ENCODE peak calls at places on chromosomes 7 and 10, in eight cellular contexts. X, C, L, O, F, H, A and N are unnamed samples.

GRCh38 chr7:159027091-159027802 is 117.4 kb downstream of the VIPR2 start:
- DNase-seq in X (no peak), C (no peak), L (no peak), O (no peak), F (no peak), H (no peak), A (no peak), N (no peak)

GRCh38 chr10:74871595-74872382 is 45.4 kb downstream of the KAT6B start:
- DNase-seq in X (no peak), C (peak), L (no peak), O (no peak), F (no peak), H (no peak), A (no peak), N (no peak)

GRCh38 chr10:96295475-96295874 is 8.8 kb upstream of the DNTT start:
- DNase-seq in X (no peak), C (no peak), L (no peak), O (no peak), F (no peak), H (no peak), A (no peak), N (no peak)

GRCh38 chr7:81845628-81846259 is 75.9 kb upstream of the HGF start:
- DNase-seq in X (no peak), C (no peak), L (peak), O (no peak), F (no peak), H (no peak), A (peak), N (no peak)

GRCh38 chr10:104026762-104027161 is 58.9 kb downstream of the COL17A1 start:
- DNase-seq in X (no peak), C (no peak), L (no peak), O (no peak), F (no peak), H (peak), A (no peak), N (no peak)

GRCh38 chr10:110843031-110843430 is 28.7 kb upstream of the PDCD4 start:
- DNase-seq in X (no peak), C (peak), L (no peak), O (no peak), F (no peak), H (no peak), A (peak), N (no peak)

GRCh38 chr7:38198356-38198755 is 20.3 kb downstream of the STARD3NL start:
- DNase-seq in X (no peak), C (no peak), L (peak), O (no peak), F (no peak), H (no peak), A (no peak), N (no peak)

GRCh38 chr7:23915196-23915595 is 205.2 kb downstream of the STK31 start:
- DNase-seq in X (no peak), C (no peak), L (no peak), O (no peak), F (no peak), H (no peak), A (no peak), N (no peak)

GRCh38 chr10:59825932-59826331 is 72.7 kb upstream of the MRLN start:
- DNase-seq in X (no peak), C (no peak), L (no peak), O (no peak), F (no peak), H (no peak), A (no peak), N (no peak)

GRCh38 chr10:111677747-111678146 is 505.8 kb downstream of the GPAM start:
- DNase-seq in X (no peak), C (no peak), L (no peak), O (no peak), F (no peak), H (no peak), A (no peak), N (no peak)

GRCh38 chr10:133617196-133617595 is 9.4 kb downstream of the FRG2B start:
- DNase-seq in X (no peak), C (no peak), L (no peak), O (no peak), F (no peak), H (no peak), A (no peak), N (no peak)

GRCh38 chr7:36291387-36292316 is 98.0 kb upstream of the ANLN start:
- DNase-seq in X (peak), C (peak), L (peak), O (peak), F (peak), H (peak), A (peak), N (peak)

GRCh38 chr10:20797290-20797689 is 99.8 kb downstream of the NEBL start:
- DNase-seq in X (no peak), C (no peak), L (no peak), O (no peak), F (no peak), H (no peak), A (no peak), N (no peak)

GRCh38 chr10:129999140-129999539 is 35.1 kb upstream of the EBF3 start:
- DNase-seq in X (no peak), C (no peak), L (no peak), O (no peak), F (no peak), H (no peak), A (no peak), N (no peak)

GRCh38 chr7:23218196-23218595 is 28.4 kb upstream of the GPNMB start:
- DNase-seq in X (no peak), C (no peak), L (no peak), O (no peak), F (no peak), H (no peak), A (no peak), N (no peak)

GRCh38 chr10:132382231-132382922 is 14.6 kb upstream of the PWWP2B start:
- DNase-seq in X (no peak), C (no peak), L (no peak), O (no peak), F (peak), H (no peak), A (peak), N (no peak)

GRCh38 chr7:259191-259505 is 30.8 kb upstream of the FOXL3 start:
- DNase-seq in X (no peak), C (no peak), L (no peak), O (no peak), F (no peak), H (no peak), A (no peak), N (no peak)

GRCh38 chr10:124696446-124697392 is 47.5 kb downstream of the FAM53B start:
- DNase-seq in X (no peak), C (peak), L (no peak), O (no peak), F (peak), H (no peak), A (no peak), N (no peak)

GRCh38 chr7:35004531-35005096 is 32.7 kb downstream of the DPY19L1 start:
- DNase-seq in X (no peak), C (no peak), L (peak), O (no peak), F (no peak), H (peak), A (peak), N (no peak)

GRCh38 chr7:94578615-94579014 is 69.0 kb downstream of the CASD1 start:
- DNase-seq in X (no peak), C (no peak), L (no peak), O (no peak), F (no peak), H (no peak), A (no peak), N (no peak)

GRCh38 chr10:114822771-114823463 is 1.3 kb downstream of the FHIP2A start:
- DNase-seq in X (no peak), C (no peak), L (peak), O (no peak), F (no peak), H (no peak), A (peak), N (peak)
- TF ChIP-seq POLR2A in X (no peak), C (no peak), L (peak), O (no peak), F (no peak), H (no peak), A (no peak), N (peak)

DNA sequence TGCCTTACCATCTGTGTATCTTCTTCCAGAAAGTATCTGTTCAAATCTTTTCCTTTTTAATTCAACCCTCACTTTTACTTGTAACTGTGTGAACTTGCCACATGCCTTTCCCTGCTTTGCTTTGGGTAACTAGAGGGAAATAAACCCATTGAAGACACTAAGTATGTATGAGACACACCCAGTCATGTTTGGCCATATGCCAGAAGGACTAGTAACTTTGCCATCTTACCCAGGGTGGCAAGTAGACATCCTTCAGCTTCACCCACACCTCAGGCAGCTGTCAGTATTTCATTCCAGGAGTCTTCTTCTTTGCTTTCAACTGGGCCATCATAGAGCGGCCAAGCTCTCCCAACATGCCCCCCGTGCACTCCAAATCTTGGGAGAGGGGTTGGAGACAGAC is 323.1 kb downstream of the TNS3 start:
- DNase-seq in X (no peak), C (no peak), L (no peak), O (no peak), F (no peak), H (no peak), A (no peak), N (no peak)
- TF ChIP-seq POLR2A in X (no peak), C (no peak), L (no peak), O (no peak), F (no peak), H (no peak), A (no peak), N (no peak)

GRCh38 chr10:17229967-17230682 is 2.1 kb downstream of the VIM start:
- DNase-seq in X (peak), C (no peak), L (peak), O (peak), F (peak), H (peak), A (peak), N (peak)
- TF ChIP-seq POLR2A in X (no peak), C (peak), L (peak), O (no peak), F (peak), H (peak), A (no peak), N (no peak)

GRCh38 chr10:22148956-22149355 is 68.9 kb downstream of the EBLN1 start:
- DNase-seq in X (no peak), C (no peak), L (peak), O (no peak), F (no peak), H (no peak), A (no peak), N (no peak)

GRCh38 chr10:22152403-22152802 is 65.4 kb downstream of the EBLN1 start:
- DNase-seq in X (no peak), C (no peak), L (no peak), O (no peak), F (no peak), H (no peak), A (no peak), N (no peak)

GRCh38 chr10:22156750-22157149 is 61.1 kb downstream of the EBLN1 start:
- DNase-seq in X (no peak), C (no peak), L (no peak), O (no peak), F (no peak), H (no peak), A (peak), N (no peak)

DNA sequence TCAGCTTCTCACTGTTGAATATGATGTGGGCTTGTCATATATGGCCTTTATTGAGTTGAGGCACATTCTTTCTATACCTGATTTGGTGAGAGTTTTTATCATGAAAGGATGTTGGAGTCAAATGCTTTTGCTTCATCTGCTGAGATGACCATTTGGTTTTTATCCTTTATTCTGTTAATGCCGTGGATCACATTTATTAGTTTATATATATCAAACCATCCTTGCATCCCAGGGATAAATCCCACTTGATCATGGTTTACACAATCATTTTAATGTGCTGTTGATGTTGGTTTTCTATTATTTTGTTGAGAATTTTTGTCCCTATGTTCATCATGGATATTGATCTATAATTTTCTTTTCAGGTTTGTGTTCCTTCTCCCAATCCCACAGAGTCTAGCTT is 67.0 kb downstream of the EBLN1 start:
- DNase-seq in X (no peak), C (no peak), L (no peak), O (no peak), F (no peak), H (no peak), A (no peak), N (no peak)
- TF ChIP-seq POLR2A in X (no peak), C (no peak), L (no peak), O (no peak), F (no peak), H (no peak), A (no peak), N (no peak)

DNA sequence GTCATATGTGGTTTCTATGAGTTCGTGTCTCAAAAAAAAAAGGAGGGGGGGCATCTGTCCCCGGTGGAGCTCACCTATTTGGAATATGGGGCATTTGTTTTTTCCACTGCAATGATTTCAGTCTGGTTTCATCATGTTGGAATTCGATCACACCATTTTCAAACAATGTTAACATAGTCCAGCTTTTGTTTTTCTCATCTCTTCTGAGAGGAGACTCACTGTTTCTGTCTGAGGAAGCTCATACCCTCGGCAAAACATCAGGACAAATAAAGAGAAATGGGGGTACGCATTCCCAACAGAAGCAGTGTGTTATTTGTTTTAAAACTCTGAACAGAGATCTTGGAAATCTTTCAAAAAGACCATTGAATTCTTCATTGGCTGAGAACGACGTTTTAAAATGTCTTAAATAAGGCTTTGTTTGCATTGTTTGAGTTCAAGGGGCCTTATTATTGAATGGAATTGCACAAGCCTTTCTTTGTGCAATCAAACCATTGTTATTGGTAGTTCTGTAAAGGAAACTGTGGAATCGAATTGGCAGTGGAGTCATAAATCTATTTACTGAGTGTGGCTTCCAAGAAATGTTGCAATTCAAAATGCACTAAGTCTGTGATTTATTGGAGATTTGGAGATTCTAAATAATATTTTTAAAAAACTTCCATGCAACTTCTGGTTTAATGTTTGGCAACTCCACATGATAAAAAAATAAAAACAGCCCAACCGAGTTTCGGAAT is 173.1 kb downstream of the RTKN2 start:
- DNase-seq in X (no peak), C (no peak), L (peak), O (no peak), F (no peak), H (no peak), A (no peak), N (no peak)
- TF ChIP-seq POLR2A in X (no peak), C (no peak), L (no peak), O (no peak), F (no peak), H (no peak), A (no peak), N (no peak)

GRCh38 chr7:133081605-133082389 is at the start of gene CHCHD3:
- DNase-seq in X (peak), C (peak), L (peak), O (peak), F (peak), H (peak), A (peak), N (peak)
- TF ChIP-seq POLR2A in X (no peak), C (peak), L (peak), O (no peak), F (no peak), H (peak), A (peak), N (peak)

GRCh38 chr10:4868357-4868657 is 42.3 kb downstream of the AKR1E2 start:
- DNase-seq in X (no peak), C (no peak), L (no peak), O (no peak), F (no peak), H (no peak), A (no peak), N (no peak)

GRCh38 chr10:4867520-4868356 is 41.7 kb downstream of the AKR1E2 start:
- DNase-seq in X (no peak), C (no peak), L (peak), O (no peak), F (no peak), H (no peak), A (no peak), N (peak)

GRCh38 chr10:4867109-4867519 is 41.1 kb downstream of the AKR1E2 start:
- DNase-seq in X (no peak), C (no peak), L (no peak), O (no peak), F (no peak), H (no peak), A (no peak), N (no peak)

DNA sequence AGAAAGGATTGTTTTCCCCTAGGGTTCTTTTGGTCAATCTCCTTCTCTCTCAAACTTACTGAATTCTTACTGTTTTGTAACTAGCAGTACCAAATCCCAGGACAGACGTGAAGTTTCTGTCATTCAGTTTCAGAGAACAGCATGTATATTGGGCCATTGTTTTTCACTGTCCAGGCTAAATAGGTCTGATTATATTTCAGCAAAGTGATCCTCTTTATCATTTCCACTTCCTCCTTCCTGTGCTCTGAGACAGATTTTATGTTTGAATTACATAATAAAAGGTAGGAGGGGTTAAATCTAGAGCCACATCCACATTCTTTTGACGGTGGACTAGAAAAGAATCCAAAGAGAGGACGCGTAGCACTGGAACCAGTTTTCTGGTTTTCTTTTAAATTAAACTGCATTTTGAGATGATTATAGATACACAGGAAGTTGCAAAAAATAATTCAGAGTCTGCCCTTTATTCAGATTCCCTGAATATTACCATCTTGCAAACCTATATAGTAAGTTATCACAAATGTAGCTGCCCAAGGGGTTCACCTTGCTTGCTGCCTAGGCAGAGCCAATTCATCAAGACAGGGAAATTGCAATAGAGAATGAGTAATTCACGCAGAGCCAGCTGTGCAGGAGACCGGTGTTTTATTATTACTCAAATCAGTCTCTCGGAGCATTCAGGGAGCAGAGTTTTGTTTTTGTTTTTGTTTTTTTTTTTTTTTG is 40.1 kb downstream of the AKR1E2 start:
- DNase-seq in X (no peak), C (no peak), L (no peak), O (no peak), F (no peak), H (no peak), A (no peak), N (no peak)
- TF ChIP-seq POLR2A in X (no peak), C (no peak), L (no peak), O (no peak), F (no peak), H (no peak), A (no peak), N (no peak)

GRCh38 chr10:84328303-84329093 is at the start of gene CCSER2:
- DNase-seq in X (peak), C (peak), L (peak), O (peak), F (peak), H (peak), A (peak), N (peak)
- TF ChIP-seq POLR2A in X (no peak), C (peak), L (peak), O (peak), F (peak), H (peak), A (peak), N (no peak)

GRCh38 chr7:22216832-22217475 is 140.0 kb downstream of the RAPGEF5 start:
- DNase-seq in X (no peak), C (no peak), L (no peak), O (no peak), F (no peak), H (no peak), A (no peak), N (no peak)
- TF ChIP-seq POLR2A in X (no peak), C (no peak), L (no peak), O (no peak), F (no peak), H (no peak), A (no peak), N (no peak)